ENCODE peak calls at places on chromosomes 16 and 17, in five cellular contexts. G is fibroblast of pulmonary artery; C is CD8-positive, alpha-beta T cell; O is GM12865; N is fibroblast of the aortic adventitia. P is an unnamed sample.

GRCh38 chr16:4801962-4802658 is at the start of gene ROGDI:
- DNase-seq in N (peak), O (peak), C (peak), G (peak), P (peak)

GRCh38 chr16:11312718-11313492 is 31.8 kb upstream of the PRM1 start:
- DNase-seq in C (no peak), G (peak), O (no peak), N (peak), P (peak)

GRCh38 chr16:4825196-4825595 is 21.9 kb downstream of the GLYR1 start:
- DNase-seq in C (no peak), O (no peak), N (no peak), G (no peak), P (no peak)

GRCh38 chr16:86609115-86609514 is 30.8 kb downstream of the FOXL1 start:
- DNase-seq in G (peak), N (peak), O (no peak), C (no peak), P (peak)

GRCh38 chr16:71723537-71724319 is 773 bp downstream of the PHLPP2 start:
- DNase-seq in C (peak), G (peak), O (peak), N (peak), P (peak)

GRCh38 chr16:64717871-64718270 is 404.0 kb downstream of the CDH11 start:
- DNase-seq in N (no peak), O (no peak), G (no peak), C (no peak), P (no peak)

GRCh38 chr16:3873482-3874173 is 6.9 kb downstream of the CREBBP start:
- DNase-seq in N (peak), G (no peak), O (no peak), C (no peak), P (peak)

GRCh38 chr17:67685351-67685750 is 32.4 kb upstream of the NOL11 start:
- DNase-seq in C (no peak), N (no peak), O (no peak), G (no peak), P (no peak)

GRCh38 chr17:9862191-9862590 is 36.5 kb downstream of the GLP2R start:
- DNase-seq in G (no peak), C (no peak), N (no peak), O (no peak), P (no peak)

GRCh38 chr17:37489197-37490001 is at the start of gene DUSP14:
- DNase-seq in N (peak), C (peak), G (peak), O (peak), P (peak)

DNA sequence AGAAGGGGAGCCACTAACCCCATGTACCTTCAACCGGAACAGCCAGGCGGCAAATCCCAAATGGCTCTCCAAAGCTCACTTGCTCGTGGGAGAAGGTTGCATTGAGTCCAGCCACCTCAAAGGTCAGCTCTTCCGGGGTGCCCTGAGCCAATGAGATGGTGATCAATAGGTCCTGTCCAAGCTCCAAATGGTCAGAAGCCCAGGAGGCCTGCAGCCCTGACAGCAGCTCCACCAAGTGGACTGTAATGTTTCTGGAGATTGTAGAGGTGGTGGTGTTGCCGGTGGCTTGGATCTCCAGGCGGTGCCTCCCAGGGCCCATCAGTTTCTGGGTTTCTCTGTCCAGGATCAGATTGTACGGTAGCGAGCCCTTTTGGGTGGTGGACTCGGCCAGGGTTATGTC is 39.9 kb upstream of the BCO1 start:
- DNase-seq in C (no peak), G (peak), O (no peak), N (peak), P (peak)
- TF ChIP-seq CTCF in C (no peak), G (peak), O (no peak), N (peak), P (peak)

DNA sequence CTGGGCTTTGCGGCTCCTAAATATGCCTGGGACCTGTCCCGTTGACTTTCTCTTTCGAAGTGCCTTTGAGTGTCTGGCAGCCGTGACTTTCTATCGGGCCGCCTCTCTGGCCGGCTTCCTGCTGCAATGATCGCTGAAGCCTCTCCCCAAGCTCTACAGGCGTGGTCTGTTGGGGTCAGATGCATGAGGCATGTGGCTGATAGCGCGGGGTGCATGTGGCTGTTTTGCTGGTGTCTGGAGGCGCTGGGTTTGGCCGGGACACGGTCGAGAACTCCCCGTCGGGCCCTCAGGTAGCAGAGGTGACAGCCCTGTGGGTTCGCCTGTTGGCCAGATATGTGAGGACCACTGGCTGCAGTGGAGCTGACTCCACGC is 38.4 kb downstream of the SOX8 start:
- DNase-seq in N (peak), O (no peak), C (no peak), G (no peak), P (no peak)
- H3K4me3 ChIP-seq in N (peak), O (no peak), C (no peak), G (no peak), P (no peak)

DNA sequence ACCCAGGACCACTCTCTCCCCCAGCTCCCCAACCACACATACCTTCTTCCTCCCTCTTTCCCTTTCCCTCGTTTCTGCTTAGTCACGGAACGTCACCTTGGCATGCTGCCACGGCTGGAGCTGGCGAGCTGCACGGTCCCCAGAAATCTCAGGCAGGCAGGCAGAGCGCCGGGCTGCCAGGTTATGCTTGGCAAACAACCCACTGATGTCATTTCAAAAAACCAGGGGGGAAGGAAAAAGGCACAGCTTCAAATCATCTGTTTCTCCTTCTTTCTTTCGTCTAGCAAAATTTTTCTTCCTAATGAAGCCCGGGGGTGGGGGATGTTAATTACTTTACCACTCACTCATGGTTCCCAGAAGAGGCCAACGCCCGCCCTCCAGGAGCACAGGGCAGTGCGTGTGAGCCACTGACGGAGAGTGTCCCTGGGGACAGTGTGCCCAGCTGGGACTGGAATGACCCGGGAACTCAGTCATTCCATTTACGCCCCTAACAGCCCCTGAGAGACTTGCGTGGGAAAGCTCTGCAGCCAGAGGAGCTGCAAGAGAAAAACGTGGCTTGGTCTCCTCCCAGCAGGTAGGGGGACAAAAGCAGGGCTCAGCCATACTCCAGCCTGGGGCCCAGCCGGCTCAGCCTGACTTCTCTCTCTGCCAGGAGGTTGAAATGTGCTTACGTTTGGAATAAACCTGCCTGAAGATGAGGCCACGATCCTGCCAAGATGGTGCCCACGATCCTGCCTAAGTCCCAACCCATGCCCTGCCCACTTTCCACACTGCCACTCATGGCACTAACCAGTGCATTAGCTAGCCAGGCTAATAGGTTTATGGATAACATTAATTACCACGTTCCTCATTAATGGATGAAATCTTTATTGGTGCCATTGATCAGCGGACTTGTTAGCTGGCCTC is 198.9 kb downstream of the ZFHX3 start:
- DNase-seq in O (no peak), N (peak), G (peak), C (no peak), P (peak)
- TF ChIP-seq CTCF in O (no peak), N (no peak), G (no peak), C (no peak), P (no peak)

GRCh38 chr16:83956336-83957289 is 3.6 kb downstream of the OSGIN1 start:
- DNase-seq in N (peak), G (peak), C (peak), O (peak), P (peak)

GRCh38 chr16:83953796-83954576 is 946 bp downstream of the OSGIN1 start:
- DNase-seq in C (no peak), O (peak), G (peak), N (peak), P (peak)

GRCh38 chr16:83952940-83953795 is at the start of gene OSGIN1:
- DNase-seq in O (peak), G (peak), C (peak), N (peak), P (peak)

GRCh38 chr16:83955218-83956130 is 2.4 kb downstream of the OSGIN1 start:
- DNase-seq in C (no peak), G (peak), O (no peak), N (peak), P (peak)

DNA sequence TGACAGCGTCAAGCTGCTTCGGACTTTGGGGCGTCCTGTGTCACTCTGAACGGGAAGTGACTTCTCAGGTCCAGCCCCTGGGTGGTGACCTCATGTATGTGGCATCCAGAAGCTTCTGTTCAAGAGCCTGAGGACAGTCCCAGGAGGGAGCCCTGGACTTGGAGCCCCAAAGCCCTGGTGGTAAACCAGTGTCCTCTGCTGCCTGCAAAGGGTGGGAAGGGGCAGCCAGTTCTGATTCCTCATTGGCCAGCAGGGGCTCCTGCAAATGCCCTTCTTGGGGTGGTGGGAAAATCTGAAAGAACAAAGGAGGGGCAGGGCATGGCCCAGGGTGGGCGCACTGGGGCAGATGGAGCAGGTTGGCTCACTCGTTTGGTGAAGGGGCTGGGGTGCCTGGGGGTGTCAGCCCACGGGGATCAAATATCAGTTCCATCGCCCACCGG is 1.6 kb downstream of the OSGIN1 start:
- DNase-seq in C (no peak), O (no peak), N (peak), G (peak), P (peak)
- H3K4me3 ChIP-seq in C (no peak), O (no peak), N (peak), G (peak), P (no peak)

GRCh38 chr16:56594292-56594619 is 4.9 kb downstream of the MT3 start:
- DNase-seq in N (no peak), C (no peak), G (no peak), O (no peak), P (no peak)

GRCh38 chr16:56591377-56592060 is 2.2 kb downstream of the MT3 start:
- DNase-seq in O (no peak), G (no peak), C (no peak), N (no peak), P (no peak)

GRCh38 chr16:56593573-56594291 is 4.4 kb downstream of the MT3 start:
- DNase-seq in G (no peak), C (no peak), N (no peak), O (no peak), P (no peak)

GRCh38 chr16:56588781-56589140 is 567 bp upstream of the MT3 start:
- DNase-seq in O (no peak), N (no peak), G (no peak), C (no peak), P (no peak)

GRCh38 chr16:56589141-56590039 is at the start of gene MT3:
- DNase-seq in O (no peak), N (no peak), G (no peak), C (peak), P (no peak)
- TF ChIP-seq CTCF in O (no peak), N (no peak), G (no peak), C (no peak), P (no peak)

GRCh38 chr16:21279501-21279900 is 1.4 kb upstream of the CRYM start:
- DNase-seq in N (peak), C (no peak), O (no peak), G (no peak), P (no peak)

GRCh38 chr16:21277927-21278706 is at the start of gene CRYM:
- DNase-seq in O (peak), G (peak), N (peak), C (peak), P (no peak)

GRCh38 chr16:21284414-21284813 is 6.3 kb upstream of the CRYM start:
- DNase-seq in N (no peak), O (no peak), G (no peak), C (no peak), P (no peak)

GRCh38 chr16:21281698-21282389 is 3.8 kb upstream of the CRYM start:
- DNase-seq in G (no peak), O (no peak), N (no peak), C (no peak), P (no peak)

GRCh38 chr16:21283521-21284289 is 5.6 kb upstream of the CRYM start:
- DNase-seq in O (no peak), G (peak), N (peak), C (no peak), P (peak)
- H3K4me3 ChIP-seq in O (peak), G (peak), N (peak), C (no peak), P (peak)

P was measured in fibroblast of villous mesenchyme.